ENCODE peak calls at places on chromosomes 5 and 9, in five cellular contexts. H, W, R, D and J are unnamed samples.

GRCh38 chr5:135217669-135218485 is 181.2 kb downstream of the MACROH2A1 start:
- DNase-seq in H (no peak), W (no peak), R (no peak), D (no peak), J (no peak)

GRCh38 chr5:111954516-111955337 is 197.7 kb upstream of the NREP start:
- DNase-seq in H (peak; percentile 57), W (no peak), R (no peak), D (no peak), J (no peak)

GRCh38 chr9:101995231-101995630 is 256.8 kb upstream of the GRIN3A start:
- DNase-seq in H (no peak), W (no peak), R (no peak), D (no peak), J (peak; percentile 22)

GRCh38 chr9:135692410-135692809 is 6.9 kb downstream of the SOHLH1 start:
- DNase-seq in H (no peak), W (no peak), R (no peak), D (no peak), J (no peak)

GRCh38 chr9:111037744-111038335 is 430 bp downstream of the LPAR1 start:
- DNase-seq in H (peak; percentile 52), W (no peak), R (peak; percentile 56), D (no peak), J (peak; percentile 3)

GRCh38 chr5:856531-857425 is 6.0 kb upstream of the ZDHHC11 start:
- DNase-seq in H (no peak), W (no peak), R (no peak), D (no peak), J (no peak)

GRCh38 chr5:145847499-145848497 is 12.7 kb upstream of the PRELID2 start:
- DNase-seq in H (peak; percentile 89), W (no peak), R (no peak), D (no peak), J (no peak)

GRCh38 chr5:135013947-135014570 is 20.0 kb downstream of the PITX1 start:
- DNase-seq in H (no peak), W (no peak), R (peak; percentile 72), D (no peak), J (no peak)

GRCh38 chr5:39780341-39780740 is 355.6 kb upstream of the DAB2 start:
- DNase-seq in H (no peak), W (no peak), R (no peak), D (no peak), J (no peak)

GRCh38 chr9:137956688-137957385 is 79.3 kb downstream of the CACNA1B start:
- DNase-seq in H (no peak), W (no peak), R (no peak), D (no peak), J (no peak)

GRCh38 chr9:126151031-126151670 is 175.5 kb upstream of the MVB12B start:
- DNase-seq in H (no peak), W (no peak), R (no peak), D (no peak), J (peak; percentile 46)

GRCh38 chr5:180137401-180138213 is 66.0 kb upstream of the RNF130 start:
- DNase-seq in H (no peak), W (no peak), R (no peak), D (no peak), J (no peak)

GRCh38 chr9:108073823-108074222 is 584.3 kb upstream of the KLF4 start:
- DNase-seq in H (no peak), W (no peak), R (no peak), D (no peak), J (no peak)

GRCh38 chr9:504921-505821 is 290.5 kb downstream of the DOCK8 start:
- DNase-seq in H (no peak), W (no peak), R (peak; percentile 48), D (peak; percentile 8), J (no peak)

GRCh38 chr5:41154491-41154890 is 58.8 kb downstream of the C6 start:
- DNase-seq in H (no peak), W (no peak), R (no peak), D (no peak), J (no peak)

GRCh38 chr9:20722221-20722620 is 38.2 kb downstream of the FOCAD start:
- DNase-seq in H (no peak), W (no peak), R (no peak), D (no peak), J (no peak)

GRCh38 chr9:69376651-69377050 is 51.6 kb downstream of the ENTREP1 start:
- DNase-seq in H (peak; percentile 92), W (no peak), R (no peak), D (no peak), J (no peak)

GRCh38 chr5:154002093-154002492 is 36.6 kb downstream of the FAM114A2 start:
- DNase-seq in H (no peak), W (no peak), R (no peak), D (no peak), J (no peak)

GRCh38 chr9:129811967-129812363 is 9.0 kb downstream of the TOR1B start:
- DNase-seq in H (no peak), W (no peak), R (no peak), D (no peak), J (no peak)

GRCh38 chr9:35733109-35733541 is 659 bp downstream of the CREB3 start:
- DNase-seq in H (peak; percentile 78), W (peak; percentile 62), R (no peak), D (no peak), J (peak; percentile 52)

GRCh38 chr9:80701061-80701460 is 988.3 kb downstream of the TLE1 start:
- DNase-seq in H (no peak), W (no peak), R (no peak), D (no peak), J (no peak)

GRCh38 chr5:83608122-83608521 is 112.5 kb downstream of the HAPLN1 start:
- DNase-seq in H (peak; percentile 26), W (peak; percentile 15), R (peak; percentile 19), D (no peak), J (peak; percentile 1)

GRCh38 chr5:10524376-10525123 is 39.3 kb upstream of the ANKRD33B start:
- DNase-seq in H (peak; percentile 99), W (peak; percentile 99), R (no peak), D (no peak), J (peak; percentile 84)

GRCh38 chr5:32499261-32499660 is 54.7 kb upstream of the ZFR start:
- DNase-seq in H (no peak), W (no peak), R (no peak), D (no peak), J (no peak)

GRCh38 chr9:15293727-15294405 is 13.2 kb downstream of the TTC39B start:
- DNase-seq in H (no peak), W (no peak), R (no peak), D (peak; percentile 37), J (peak; percentile 19)